ENCODE peak calls at places on chromosome 20, in four cellular contexts. Y is NCI-H748 treated with DMSO at 0.1 percent for 48 hours; D is activated T-helper 1 cell treated with anti-CD3 and anti-CD28 coated beads, Interleukin-12 subunit alpha, Interleukin-12 subunit beta, Interleukin-2, Interleukin-4 antibody, amounts not matched to agents 30 ng/mL and 10 ng/mL and 1 ng/mL, durations not matched to agents 14 hours and 24 hours and 36 hours; B is cerebellum. V is an unnamed sample.

GRCh38 chr20:25453035-25453810 is 45.8 kb downstream of the GINS1 start:
- DNase-seq in Y (no peak), D (no peak), B (peak; percentile 33), V (no peak)

GRCh38 chr20:24584538-24585356 is 115.3 kb downstream of the SYNDIG1 start:
- DNase-seq in Y (no peak), D (no peak), B (peak; percentile 22), V (no peak)

GRCh38 chr20:9626357-9626756 is 112.0 kb downstream of the LAMP5 start:
- DNase-seq in Y (no peak), D (no peak), B (no peak), V (no peak)

GRCh38 chr20:10857362-10858070 is 183.7 kb upstream of the JAG1 start:
- DNase-seq in Y (no peak), D (no peak), B (no peak), V (no peak)

GRCh38 chr20:23101696-23102095 is 15.6 kb upstream of the CD93 start:
- DNase-seq in Y (no peak), D (no peak), B (no peak), V (no peak)

GRCh38 chr20:6636209-6637159 is 131.0 kb upstream of the BMP2 start:
- DNase-seq in Y (peak; percentile 38), D (no peak), B (no peak), V (peak; percentile 30)

GRCh38 chr20:35831029-35831428 is 59.2 kb downstream of the PHF20 start:
- DNase-seq in Y (no peak), D (no peak), B (no peak), V (no peak)

GRCh38 chr20:30284533-30284932 is 972.9 kb upstream of the DEFB115 start:
- DNase-seq in Y (no peak), D (no peak), B (no peak), V (no peak)

GRCh38 chr20:63238491-63239126 is 2.9 kb downstream of the BIRC7 start:
- DNase-seq in Y (no peak), D (no peak), B (no peak), V (no peak)

GRCh38 chr20:33657704-33658095 is 4.4 kb upstream of the C20orf144 start:
- DNase-seq in Y (no peak), D (no peak), B (no peak), V (no peak)

GRCh38 chr20:19688031-19688806 is 69.8 kb upstream of the RIN2 start:
- DNase-seq in Y (no peak), D (no peak), B (peak; percentile 10), V (peak; percentile 88)

V was measured in heart left ventricle.